ENCODE peak calls at places on chromosomes 12 and 14, in six cellular contexts. F is fibroblast of the conjunctiva, S is NCI-H526, O is iPS-NIHi11, K is SK-N-MC, Y is hippocampal formation. M is an unnamed sample.
A peak's percentile ranks its signal among the peaks of the same experiment; 100 is the strongest.

GRCh38 chr12:68746572-68747180 is 700 bp downstream of the SLC35E3 start:
- DNase-seq in F (peak; percentile 34), S (peak; percentile 63), O (peak; percentile 49), K (no peak), Y (peak; percentile 67), M (peak; percentile 31)

GRCh38 chr12:112964915-112965314 is 13.4 kb upstream of the OAS2 start:
- DNase-seq in F (no peak), S (no peak), O (no peak), K (no peak), Y (no peak), M (no peak)

GRCh38 chr14:22226381-22226780 is 362.6 kb downstream of the DAD1 start:
- DNase-seq in F (no peak), S (no peak), O (peak; percentile 24), K (no peak), Y (no peak), M (no peak)

GRCh38 chr14:25150934-25151790 is 101.2 kb upstream of the STXBP6 start:
- DNase-seq in F (peak; percentile 54), S (peak; percentile 51), O (peak; percentile 48), K (peak; percentile 6), Y (no peak), M (peak; percentile 42)

GRCh38 chr12:2411586-2412304 is 359.0 kb downstream of the CACNA1C start:
- DNase-seq in F (no peak), S (no peak), O (peak; percentile 62), K (no peak), Y (no peak), M (no peak)

GRCh38 chr14:91241848-91242247 is 2.7 kb downstream of the GPR68 start:
- DNase-seq in F (no peak), S (no peak), O (no peak), K (no peak), Y (no peak), M (no peak)

GRCh38 chr14:66496188-66496807 is 10.1 kb downstream of the CCDC196 start:
- DNase-seq in F (no peak), S (no peak), O (no peak), K (no peak), Y (no peak), M (no peak)

GRCh38 chr12:29239336-29239735 is 90.3 kb downstream of the FAR2 start:
- DNase-seq in F (no peak), S (no peak), O (no peak), K (no peak), Y (no peak), M (no peak)

GRCh38 chr14:31893156-31893813 is 183.8 kb upstream of the ARHGAP5 start:
- DNase-seq in F (no peak), S (no peak), O (peak; percentile 20), K (no peak), Y (no peak), M (no peak)

GRCh38 chr14:73238941-73239340 is 1.6 kb downstream of the PAPLN start:
- DNase-seq in F (no peak), S (no peak), O (no peak), K (no peak), Y (no peak), M (no peak)

GRCh38 chr12:94698553-94698952 is 48.2 kb upstream of the TMCC3 start:
- DNase-seq in F (no peak), S (no peak), O (no peak), K (no peak), Y (no peak), M (no peak)

GRCh38 chr14:36238666-36239363 is 62.3 kb upstream of the PTCSC3 start:
- DNase-seq in F (no peak), S (no peak), O (no peak), K (no peak), Y (no peak), M (no peak)

GRCh38 chr14:22276913-22277816 is 311.9 kb downstream of the DAD1 start:
- DNase-seq in F (no peak), S (peak; percentile 8), O (peak; percentile 29), K (no peak), Y (no peak), M (no peak)